ENCODE peak calls at places on chromosomes 11 and 22, in four cellular contexts. C is HepG2, B is GM12878, N is H1. P is an unnamed sample.
A peak's percentile ranks its signal among the peaks of the same experiment; 100 is the strongest.

GRCh38 chr22:20571531-20572007 is 64.2 kb downstream of the MED15 start:
- DNase-seq in N (peak; percentile 85), C (peak; percentile 16), B (no peak), P (peak; percentile 99)

GRCh38 chr11:102685311-102685710 is 20.3 kb downstream of the MMP27 start:
- DNase-seq in B (no peak), C (no peak), N (no peak), P (no peak)

GRCh38 chr11:36475192-36475591 is 34.9 kb downstream of the TRAF6 start:
- DNase-seq in C (no peak), N (no peak), B (no peak), P (no peak)

GRCh38 chr22:20117656-20118571 is 888 bp upstream of the TRMT2A start:
- DNase-seq in B (no peak), C (no peak), N (no peak), P (peak; percentile 90)

GRCh38 chr11:106471273-106471672 is 393.8 kb downstream of the AASDHPPT start:
- DNase-seq in N (no peak), C (no peak), B (no peak), P (no peak)

GRCh38 chr22:35842519-35842913 is 124.8 kb downstream of the APOL5 start:
- DNase-seq in C (no peak), N (no peak), B (no peak), P (no peak)

GRCh38 chr11:71131861-71132260 is 120.5 kb downstream of the SHANK2 start:
- DNase-seq in C (no peak), N (no peak), B (no peak), P (no peak)

GRCh38 chr11:5689551-5689983 is at the start of gene TRIM22:
- DNase-seq in B (peak; percentile 92), C (no peak), N (no peak), P (no peak)

GRCh38 chr22:27576815-27577564 is 224.6 kb downstream of the MN1 start:
- DNase-seq in C (no peak), B (no peak), N (no peak), P (no peak)

GRCh38 chr11:82858556-82859091 is 41.6 kb downstream of the PRCP start:
- DNase-seq in N (no peak), C (no peak), B (no peak), P (no peak)

GRCh38 chr11:35387341-35387982 is 31.9 kb downstream of the SLC1A2 start:
- DNase-seq in C (no peak), N (no peak), B (no peak), P (no peak)

GRCh38 chr22:31605851-31606585 is 56.0 kb downstream of the PISD start:
- DNase-seq in B (no peak), N (no peak), C (no peak), P (no peak)

GRCh38 chr11:17600316-17601205 is 53.5 kb downstream of the OTOG start:
- DNase-seq in N (no peak), B (no peak), C (no peak), P (no peak)

GRCh38 chr11:16831281-16832192 is 93.1 kb downstream of the C11orf58 start:
- DNase-seq in N (no peak), C (no peak), B (no peak), P (no peak)

GRCh38 chr22:22349455-22349836 is 104.9 kb downstream of the VPREB1 start:
- DNase-seq in N (no peak), B (no peak), C (no peak), P (no peak)

GRCh38 chr11:103988595-103988969 is 47.9 kb upstream of the DDI1 start:
- DNase-seq in C (no peak), N (no peak), B (no peak), P (no peak)

GRCh38 chr11:73350908-73351636 is 25.1 kb upstream of the RELT start:
- DNase-seq in N (peak; percentile 63), C (peak; percentile 40), B (no peak), P (peak; percentile 71)

GRCh38 chr11:3108183-3108721 is 51.0 kb upstream of the CARS1 start:
- DNase-seq in B (no peak), C (no peak), N (peak; percentile 47), P (no peak)

GRCh38 chr11:44243633-44244343 is 66.2 kb downstream of the ALX4 start:
- DNase-seq in C (peak; percentile 77), B (no peak), N (no peak), P (peak; percentile 26)

GRCh38 chr11:7448126-7448525 is 37.2 kb upstream of the OLFML1 start:
- DNase-seq in C (no peak), N (peak; percentile 52), B (no peak), P (no peak)
- TF ChIP-seq POLR2A in C (no peak), N (no peak), B (no peak), P (no peak)

GRCh38 chr11:121329786-121330395 is 37.3 kb downstream of the SC5D start:
- DNase-seq in C (peak; percentile 30), N (no peak), B (no peak), P (no peak)

GRCh38 chr11:121330614-121331435 is 38.3 kb downstream of the SC5D start:
- DNase-seq in C (no peak), N (no peak), B (no peak), P (no peak)

GRCh38 chr11:121328967-121329653 is 36.5 kb downstream of the SC5D start:
- DNase-seq in N (no peak), B (no peak), C (no peak), P (no peak)

GRCh38 chr11:121326230-121326629 is 33.7 kb downstream of the SC5D start:
- DNase-seq in N (no peak), B (no peak), C (no peak), P (no peak)

GRCh38 chr11:121328213-121328966 is 35.8 kb downstream of the SC5D start:
- DNase-seq in N (no peak), C (no peak), B (no peak), P (no peak)
- TF ChIP-seq BRCA1 in N (no peak), C (no peak), B (no peak), P (no peak)

GRCh38 chr11:59616396-59616982 is 915 bp upstream of the OSBP start:
- DNase-seq in B (no peak), C (peak; percentile 6), N (no peak), P (peak; percentile 17)
- TF ChIP-seq POLR2A in B (peak; percentile 61), C (peak; percentile 63), N (peak; percentile 61), P (peak; percentile 78)

DNA sequence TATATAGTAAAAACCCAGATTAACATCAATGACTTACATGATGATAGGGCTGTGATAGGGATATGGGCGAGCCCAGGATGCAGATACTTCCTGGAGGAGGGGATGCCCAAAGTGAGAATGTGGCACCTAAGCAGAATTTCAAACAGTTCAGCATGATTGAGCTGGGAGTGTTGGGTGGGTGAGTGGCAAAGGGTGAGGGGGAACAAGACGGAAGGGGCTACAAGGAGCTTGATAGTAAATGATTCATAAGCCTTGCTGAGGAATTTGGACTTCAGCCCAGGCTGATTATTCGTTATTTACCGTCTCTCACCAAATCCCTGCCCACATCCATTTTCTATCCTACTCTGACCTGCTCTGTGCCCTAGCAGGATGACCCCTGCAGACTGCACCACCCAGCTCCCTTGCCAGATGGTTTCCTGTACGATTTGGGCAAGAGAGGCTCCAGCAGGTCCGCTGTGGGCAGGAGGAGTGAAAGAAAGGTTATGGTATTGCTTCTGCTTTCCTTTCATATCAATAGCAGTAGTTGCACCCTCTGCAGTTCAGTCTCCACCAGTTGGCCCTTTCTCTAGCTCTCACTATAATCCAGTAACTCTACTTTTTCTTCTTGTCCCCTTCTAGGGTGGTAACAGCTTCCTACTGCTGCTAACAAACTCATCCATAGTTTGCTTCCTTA is 30.3 kb upstream of the SIK2 start:
- DNase-seq in N (no peak), C (peak; percentile 56), B (no peak), P (no peak)
- TF ChIP-seq BRCA1 in N (no peak), C (no peak), B (no peak), P (no peak)

DNA sequence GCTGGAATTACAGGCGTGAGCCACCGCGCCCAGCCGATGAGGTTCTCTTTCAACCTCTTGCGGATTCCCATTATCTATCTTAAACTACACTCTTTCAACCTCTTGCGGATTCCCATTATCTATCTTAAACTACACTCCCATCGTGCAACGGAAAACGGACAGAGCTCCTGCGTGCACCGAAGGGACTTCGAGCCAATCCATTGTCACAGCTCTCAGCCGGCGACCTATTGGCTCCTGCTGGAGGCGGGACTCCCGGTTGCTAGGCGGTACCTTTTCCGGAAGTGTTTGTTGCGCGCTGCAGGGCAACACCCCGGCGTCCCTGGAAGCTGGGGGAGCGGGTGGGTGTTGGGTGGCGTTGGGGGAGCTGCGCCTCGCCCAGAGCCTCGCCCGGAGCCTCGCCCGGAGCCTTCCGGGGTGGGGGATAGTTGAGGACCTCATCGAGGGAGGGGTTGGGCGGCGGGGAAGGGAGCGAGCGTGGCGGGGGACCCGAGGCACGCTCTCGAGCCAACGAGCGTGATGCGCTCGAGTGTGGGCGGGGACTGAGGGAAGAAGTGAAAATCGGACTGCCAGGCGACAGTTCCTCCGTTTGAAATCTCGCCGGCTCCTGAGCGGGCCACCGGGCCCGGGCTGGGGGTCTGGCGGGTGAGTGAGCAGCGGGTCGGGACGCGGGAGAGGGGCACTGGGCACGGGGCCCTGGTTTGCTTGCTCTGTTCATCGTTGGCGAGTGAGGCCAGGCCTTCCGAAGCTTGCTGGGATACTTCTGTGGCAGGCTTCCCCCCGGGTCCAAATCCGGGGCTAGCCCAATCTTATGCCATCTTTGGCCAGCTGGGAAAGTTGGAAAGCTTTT is at the start of gene CEP164:
- DNase-seq in B (peak; percentile 89), C (peak; percentile 93), N (peak; percentile 91), P (peak; percentile 96)
- TF ChIP-seq POLR2A in B (peak; percentile 85), C (peak; percentile 55), N (peak; percentile 34), P (peak; percentile 79)

GRCh38 chr11:117191680-117192400 is 7.3 kb upstream of the TAGLN start:
- DNase-seq in B (no peak), C (no peak), N (no peak), P (no peak)
- TF ChIP-seq BRCA1 in B (no peak), C (no peak), N (no peak), P (no peak)

GRCh38 chr11:62664405-62665074 is 470 bp downstream of the C11orf98 start:
- DNase-seq in B (no peak), C (peak; percentile 64), N (no peak), P (peak; percentile 67)

GRCh38 chr11:62665075-62665629 is at the start of the genes C11orf98 and CSKMT:
- DNase-seq in B (no peak), N (peak; percentile 99), C (peak; percentile 85), P (peak; percentile 91)

GRCh38 chr11:62667460-62667859 is 2.3 kb downstream of the CSKMT start:
- DNase-seq in B (no peak), C (no peak), N (no peak), P (no peak)

GRCh38 chr11:62665630-62666258 is 632 bp downstream of the CSKMT start:
- DNase-seq in C (no peak), B (no peak), N (no peak), P (peak; percentile 70)

DNA sequence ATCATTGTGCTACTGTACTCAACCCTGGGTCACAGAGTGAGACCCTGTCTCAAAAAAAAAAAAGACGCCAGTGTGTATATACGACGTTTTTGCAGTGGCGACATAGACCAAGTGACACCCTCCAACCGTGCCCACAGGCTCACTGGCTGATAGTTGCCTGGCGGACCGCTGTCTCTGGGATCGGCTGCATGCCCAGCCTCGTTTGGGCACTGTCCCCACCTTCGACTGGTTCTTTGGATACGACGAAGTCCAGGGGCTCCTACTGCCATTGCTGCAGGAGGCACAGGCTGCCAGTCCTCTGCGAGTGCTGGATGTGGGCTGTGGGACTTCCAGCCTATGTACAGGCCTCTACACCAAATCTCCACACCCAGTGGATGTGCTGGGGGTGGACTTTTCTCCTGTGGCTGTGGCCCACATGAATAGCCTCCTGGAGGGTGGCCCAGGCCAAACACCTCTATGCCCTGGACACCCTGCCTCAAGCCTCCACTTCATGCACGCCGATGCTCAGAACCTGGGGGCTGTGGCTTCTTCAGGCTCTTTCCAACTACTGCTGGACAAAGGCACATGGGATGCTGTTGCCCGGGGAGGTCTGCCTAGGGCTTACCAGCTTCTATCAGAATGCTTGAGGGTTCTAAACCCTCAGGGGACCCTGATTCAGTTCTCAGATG is 1.3 kb downstream of the CSKMT start:
- DNase-seq in C (no peak), N (no peak), B (no peak), P (peak; percentile 20)
- TF ChIP-seq POLR2A in C (peak; percentile 56), N (peak; percentile 81), B (peak; percentile 31), P (peak; percentile 30)

P was measured in K562.